ENCODE peak calls at places on chromosomes 11 and 22, in nine cellular contexts. F, Q, Z, X, A, R, J, K and L are unnamed samples.

GRCh38 chr11:73866586-73866996 is 10.1 kb downstream of the COA4 start:
- DNase-seq in Q (no peak), J (peak; percentile 62), X (no peak), K (peak; percentile 90), Z (peak; percentile 91), F (no peak), A (no peak), R (no peak), L (no peak)

GRCh38 chr11:4539603-4540219 is 5.3 kb upstream of the OR52M1 start:
- DNase-seq in R (peak; percentile 8), J (no peak), K (peak; percentile 8), A (peak; percentile 8), Z (peak; percentile 53), X (peak; percentile 15), F (peak; percentile 66), Q (peak; percentile 63), L (peak; percentile 74)

GRCh38 chr11:1928038-1928890 is 8.8 kb downstream of the TNNT3 start:
- DNase-seq in K (no peak), X (no peak), J (no peak), F (no peak), R (no peak), A (no peak), Q (peak; percentile 58), Z (no peak), L (peak; percentile 63)

GRCh38 chr11:128506384-128506783 is 81.0 kb downstream of the ETS1 start:
- DNase-seq in X (no peak), Q (no peak), K (no peak), J (no peak), A (no peak), F (no peak), Z (no peak), R (no peak), L (no peak)

GRCh38 chr11:119433369-119433749 is 10.4 kb upstream of the THY1 start:
- DNase-seq in Q (no peak), F (no peak), R (no peak), J (no peak), A (no peak), K (peak; percentile 73), Z (no peak), X (no peak), L (no peak)

GRCh38 chr11:100942016-100942415 is 187.6 kb downstream of the PGR start:
- DNase-seq in A (no peak), K (peak; percentile 23), R (no peak), J (no peak), X (no peak), Z (peak; percentile 48), Q (no peak), F (no peak), L (peak; percentile 70)

GRCh38 chr11:75259711-75260110 is 19.1 kb downstream of the TPBGL start:
- DNase-seq in K (no peak), R (no peak), X (no peak), Q (peak; percentile 37), F (peak; percentile 30), J (no peak), A (no peak), Z (no peak), L (no peak)

GRCh38 chr11:75565221-75565814 is 3.3 kb downstream of the SERPINH1 start:
- DNase-seq in J (peak; percentile 71), R (no peak), X (no peak), F (no peak), K (peak; percentile 73), A (no peak), Q (peak; percentile 81), Z (peak; percentile 68), L (peak; percentile 68)

GRCh38 chr11:122709042-122709760 is 53.7 kb downstream of the UBASH3B start:
- DNase-seq in Z (peak; percentile 71), Q (no peak), A (no peak), X (no peak), F (no peak), J (no peak), R (no peak), K (peak; percentile 89), L (no peak)

GRCh38 chr22:48209473-48210271 is 1447.2 kb downstream of the TBC1D22A start:
- DNase-seq in Q (peak; percentile 21), X (no peak), Z (no peak), J (no peak), A (no peak), K (no peak), R (no peak), F (no peak), L (no peak)